ENCODE peak calls at places on chromosomes 11 and 22, in four cellular contexts. P is Peyer's patch, H is IMR-90, C is uterus. A is an unnamed sample.

GRCh38 chr22:26778372-26778771 is 121.0 kb downstream of the MIAT start:
- DNase-seq in C (no peak), P (no peak), H (no peak), A (no peak)

GRCh38 chr11:45580399-45580798 is 85.0 kb downstream of the CHST1 start:
- DNase-seq in C (no peak), P (no peak), H (peak; percentile 34), A (peak; percentile 32)

GRCh38 chr11:63858628-63859550 is 20.0 kb downstream of the MARK2 start:
- DNase-seq in C (peak; percentile 44), P (no peak), H (peak; percentile 90), A (peak; percentile 40)

GRCh38 chr11:116533186-116533825 is 239.5 kb downstream of the BUD13 start:
- DNase-seq in P (no peak), C (no peak), H (no peak), A (no peak)

GRCh38 chr22:23278883-23279675 is 98.8 kb downstream of the BCR start:
- DNase-seq in C (peak; percentile 35), P (peak; percentile 65), H (no peak), A (no peak)

GRCh38 chr22:24416095-24416494 is 11.3 kb upstream of the ADORA2A start:
- DNase-seq in H (no peak), C (no peak), P (peak; percentile 38), A (no peak)

GRCh38 chr11:75279273-75279672 is 38.7 kb downstream of the TPBGL start:
- DNase-seq in H (peak; percentile 35), C (no peak), P (no peak), A (no peak)

GRCh38 chr11:7454854-7455253 is 30.5 kb upstream of the OLFML1 start:
- DNase-seq in P (no peak), H (no peak), C (no peak), A (no peak)

GRCh38 chr11:61302550-61302949 is 7.4 kb upstream of the VWCE start:
- DNase-seq in C (no peak), H (no peak), P (no peak), A (no peak)

GRCh38 chr11:92152245-92152644 is 72.4 kb upstream of the FAT3 start:
- DNase-seq in P (no peak), C (no peak), H (no peak), A (no peak)

GRCh38 chr11:94740975-94741707 is 27.0 kb upstream of the AMOTL1 start:
- DNase-seq in C (peak; percentile 41), P (no peak), H (peak; percentile 69), A (peak; percentile 3)

GRCh38 chr11:63599211-63600122 is 14.8 kb downstream of the PLAAT3 start:
- DNase-seq in H (peak; percentile 95), P (no peak), C (no peak), A (no peak)

DNA sequence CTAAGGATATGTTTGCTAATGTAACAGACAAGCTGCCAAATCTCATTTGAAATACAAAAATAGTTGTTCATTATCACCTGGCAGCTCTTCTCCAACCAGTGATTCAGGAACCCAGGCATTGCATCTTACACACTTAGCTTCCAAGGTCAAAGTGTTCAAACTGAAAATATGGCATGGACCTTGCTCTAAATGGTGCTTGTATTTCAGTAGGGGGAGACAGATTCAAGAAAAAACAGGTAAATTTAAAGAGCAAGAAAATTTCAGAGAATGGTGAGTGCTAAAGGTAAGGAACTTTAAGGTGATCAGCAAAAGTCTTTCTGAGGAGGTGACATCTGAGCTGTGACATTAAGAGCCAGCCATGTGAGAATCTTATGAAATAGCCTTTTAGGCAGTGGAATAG is 82.8 kb upstream of the E2F8 start:
- DNase-seq in H (no peak), P (no peak), C (no peak), A (no peak)
- TF ChIP-seq CTCF in H (peak; percentile 36), P (no peak), C (no peak), A (no peak)

GRCh38 chr11:57776101-57776511 is 14.5 kb downstream of the CTNND1 start:
- DNase-seq in H (peak; percentile 63), P (no peak), C (no peak), A (no peak)
- TF ChIP-seq POLR2A in H (no peak), P (no peak), C (no peak), A (no peak)

GRCh38 chr11:76769071-76769560 is 14.0 kb upstream of the TSKU start:
- DNase-seq in C (no peak), H (peak; percentile 61), P (peak; percentile 57), A (no peak)

GRCh38 chr11:76768091-76769047 is 14.8 kb upstream of the TSKU start:
- DNase-seq in P (peak; percentile 81), C (peak; percentile 79), H (no peak), A (no peak)

GRCh38 chr11:76765863-76766350 is 17.2 kb upstream of the TSKU start:
- DNase-seq in H (peak; percentile 35), C (no peak), P (no peak), A (peak; percentile 72)

GRCh38 chr11:76766521-76766920 is 16.6 kb upstream of the TSKU start:
- DNase-seq in C (no peak), P (peak; percentile 25), H (no peak), A (no peak)

GRCh38 chr11:76767659-76768058 is 15.5 kb upstream of the TSKU start:
- DNase-seq in P (peak; percentile 61), C (no peak), H (no peak), A (no peak)
- H3K4me3 ChIP-seq in P (no peak overlapping the region), C (no peak overlapping the region), H (no peak overlapping the region), A (no peak overlapping the region)

GRCh38 chr11:120057028-120057330 is 80.9 kb downstream of the TRIM29 start:
- DNase-seq in P (no peak), C (no peak), H (no peak), A (no peak)

GRCh38 chr11:120056301-120057027 is 81.4 kb downstream of the TRIM29 start:
- DNase-seq in H (no peak), C (no peak), P (no peak), A (no peak)

GRCh38 chr11:120054016-120054752 is 83.7 kb downstream of the TRIM29 start:
- DNase-seq in C (no peak), P (no peak), H (no peak), A (no peak)

GRCh38 chr11:120054753-120055045 is 83.2 kb downstream of the TRIM29 start:
- DNase-seq in H (no peak), P (no peak), C (no peak), A (no peak)

DNA sequence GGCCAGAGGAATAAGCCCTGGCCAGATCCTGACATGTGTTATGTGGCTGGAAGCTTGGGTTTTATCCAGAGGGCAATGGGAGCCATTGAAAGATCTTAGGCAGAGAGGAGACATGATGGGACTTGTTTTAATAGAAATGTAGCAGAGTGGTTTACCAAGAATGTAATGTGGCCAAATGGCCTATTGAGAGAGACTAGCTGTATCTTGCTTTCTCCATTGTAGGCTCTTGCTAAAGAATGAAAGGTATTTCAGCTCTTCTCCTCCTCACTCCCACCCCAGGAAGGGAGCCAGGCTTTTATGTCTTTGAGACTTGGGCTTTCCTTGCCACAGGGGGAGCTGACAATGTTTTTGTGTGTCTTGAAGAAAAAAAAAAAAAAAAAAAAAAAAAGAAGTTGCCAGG is 82.3 kb downstream of the TRIM29 start:
- DNase-seq in P (no peak), H (no peak), C (no peak), A (no peak)
- TF ChIP-seq CTCF in P (no peak), H (no peak), C (no peak), A (no peak)